ENCODE peak calls at places on chromosomes 2 and 18, in eight cellular contexts. One of them, this sample, is unnamed.
A peak's percentile ranks its signal among the peaks of the same experiment; 100 is the strongest.

GRCh38 chr2:31138037-31138962 is at the start of gene GALNT14:
- DNase-seq in heart right ventricle: peak; percentile 59
- DNase-seq in occipital lobe: peak; percentile 62
- DNase-seq in activated CD8-positive, alpha-beta memory T cell treated with anti-CD3 and anti-CD28 coated beads for 48 hours: peak; percentile 23
- DNase-seq in H7: peak; percentile 95
- DNase-seq in AG04450: no peak
- DNase-seq in T-helper 2 cell: no peak
- DNase-seq in cardiac muscle cell: peak; percentile 75
- DNase-seq in this sample: peak; percentile 72

GRCh38 chr18:36179562-36180334 is 7.5 kb upstream of the MOCOS start:
- DNase-seq in heart right ventricle: peak; percentile 71
- DNase-seq in occipital lobe: no peak
- DNase-seq in activated CD8-positive, alpha-beta memory T cell treated with anti-CD3 and anti-CD28 coated beads for 48 hours: no peak
- DNase-seq in H7: no peak
- DNase-seq in AG04450: peak; percentile 78
- DNase-seq in T-helper 2 cell: no peak
- DNase-seq in cardiac muscle cell: no peak
- DNase-seq in this sample: no peak

GRCh38 chr2:10028988-10029874 is 14.1 kb upstream of the KLF11 start:
- DNase-seq in heart right ventricle: peak; percentile 73
- DNase-seq in occipital lobe: no peak
- DNase-seq in activated CD8-positive, alpha-beta memory T cell treated with anti-CD3 and anti-CD28 coated beads for 48 hours: no peak
- DNase-seq in H7: peak; percentile 82
- DNase-seq in AG04450: no peak
- DNase-seq in T-helper 2 cell: peak; percentile 50
- DNase-seq in cardiac muscle cell: peak; percentile 55
- DNase-seq in this sample: peak; percentile 50

GRCh38 chr2:235740821-235741220 is 247.0 kb downstream of the AGAP1 start:
- DNase-seq in heart right ventricle: no peak
- DNase-seq in occipital lobe: no peak
- DNase-seq in activated CD8-positive, alpha-beta memory T cell treated with anti-CD3 and anti-CD28 coated beads for 48 hours: no peak
- DNase-seq in H7: peak; percentile 85
- DNase-seq in AG04450: no peak
- DNase-seq in T-helper 2 cell: no peak
- DNase-seq in cardiac muscle cell: no peak
- DNase-seq in this sample: no peak

GRCh38 chr18:8610442-8610801 is 1.2 kb downstream of the RAB12 start:
- DNase-seq in heart right ventricle: no peak
- DNase-seq in occipital lobe: no peak
- DNase-seq in activated CD8-positive, alpha-beta memory T cell treated with anti-CD3 and anti-CD28 coated beads for 48 hours: no peak
- DNase-seq in H7: no peak
- DNase-seq in AG04450: no peak
- DNase-seq in T-helper 2 cell: no peak
- DNase-seq in cardiac muscle cell: no peak
- DNase-seq in this sample: no peak

GRCh38 chr2:237486334-237486818 is 675 bp upstream of the MLPH start:
- DNase-seq in heart right ventricle: no peak
- DNase-seq in occipital lobe: no peak
- DNase-seq in activated CD8-positive, alpha-beta memory T cell treated with anti-CD3 and anti-CD28 coated beads for 48 hours: no peak
- DNase-seq in H7: peak; percentile 73
- DNase-seq in AG04450: no peak
- DNase-seq in T-helper 2 cell: no peak
- DNase-seq in cardiac muscle cell: no peak
- DNase-seq in this sample: no peak

GRCh38 chr18:13703899-13704298 is 22.5 kb downstream of the FAM210A start:
- DNase-seq in heart right ventricle: no peak
- DNase-seq in occipital lobe: no peak
- DNase-seq in activated CD8-positive, alpha-beta memory T cell treated with anti-CD3 and anti-CD28 coated beads for 48 hours: no peak
- DNase-seq in H7: no peak
- DNase-seq in AG04450: no peak
- DNase-seq in T-helper 2 cell: no peak
- DNase-seq in cardiac muscle cell: no peak
- DNase-seq in this sample: peak; percentile 17

GRCh38 chr2:28895189-28895893 is 874 bp downstream of the WDR43 start:
- DNase-seq in heart right ventricle: no peak
- DNase-seq in occipital lobe: no peak
- DNase-seq in activated CD8-positive, alpha-beta memory T cell treated with anti-CD3 and anti-CD28 coated beads for 48 hours: peak; percentile 33
- DNase-seq in H7: peak; percentile 23
- DNase-seq in AG04450: no peak
- DNase-seq in T-helper 2 cell: peak; percentile 8
- DNase-seq in cardiac muscle cell: peak; percentile 13
- DNase-seq in this sample: peak; percentile 63

GRCh38 chr2:176172007-176172747 is 15.1 kb downstream of the HOXD3 start:
- DNase-seq in heart right ventricle: no peak
- DNase-seq in occipital lobe: no peak
- DNase-seq in activated CD8-positive, alpha-beta memory T cell treated with anti-CD3 and anti-CD28 coated beads for 48 hours: no peak
- DNase-seq in H7: peak; percentile 66
- DNase-seq in AG04450: no peak
- DNase-seq in T-helper 2 cell: no peak
- DNase-seq in cardiac muscle cell: no peak
- DNase-seq in this sample: no peak

GRCh38 chr2:199462167-199462976 is 4.6 kb upstream of the SATB2 start:
- DNase-seq in heart right ventricle: no peak
- DNase-seq in occipital lobe: no peak
- DNase-seq in activated CD8-positive, alpha-beta memory T cell treated with anti-CD3 and anti-CD28 coated beads for 48 hours: no peak
- DNase-seq in H7: peak; percentile 84
- DNase-seq in AG04450: no peak
- DNase-seq in T-helper 2 cell: no peak
- DNase-seq in cardiac muscle cell: no peak
- DNase-seq in this sample: no peak

GRCh38 chr2:236061899-236062298 is 106.3 kb downstream of the GBX2 start:
- DNase-seq in heart right ventricle: no peak
- DNase-seq in occipital lobe: no peak
- DNase-seq in activated CD8-positive, alpha-beta memory T cell treated with anti-CD3 and anti-CD28 coated beads for 48 hours: no peak
- DNase-seq in H7: peak; percentile 75
- DNase-seq in AG04450: no peak
- DNase-seq in T-helper 2 cell: no peak
- DNase-seq in cardiac muscle cell: no peak
- DNase-seq in this sample: no peak

GRCh38 chr2:32246911-32247310 is 17.8 kb downstream of the NLRC4 start:
- DNase-seq in heart right ventricle: no peak
- DNase-seq in occipital lobe: no peak
- DNase-seq in activated CD8-positive, alpha-beta memory T cell treated with anti-CD3 and anti-CD28 coated beads for 48 hours: no peak
- DNase-seq in H7: no peak
- DNase-seq in AG04450: no peak
- DNase-seq in T-helper 2 cell: no peak
- DNase-seq in cardiac muscle cell: no peak
- DNase-seq in this sample: no peak

GRCh38 chr18:54958711-54959625 is at the start of gene CCDC68:
- DNase-seq in heart right ventricle: peak; percentile 67
- DNase-seq in occipital lobe: no peak
- DNase-seq in activated CD8-positive, alpha-beta memory T cell treated with anti-CD3 and anti-CD28 coated beads for 48 hours: no peak
- DNase-seq in H7: peak; percentile 69
- DNase-seq in AG04450: no peak
- DNase-seq in T-helper 2 cell: no peak
- DNase-seq in cardiac muscle cell: peak; percentile 76
- DNase-seq in this sample: no peak

GRCh38 chr18:71831039-71831438 is 713.1 kb downstream of the CBLN2 start:
- DNase-seq in heart right ventricle: no peak
- DNase-seq in occipital lobe: no peak
- DNase-seq in activated CD8-positive, alpha-beta memory T cell treated with anti-CD3 and anti-CD28 coated beads for 48 hours: no peak
- DNase-seq in H7: no peak
- DNase-seq in AG04450: peak; percentile 24
- DNase-seq in T-helper 2 cell: no peak
- DNase-seq in cardiac muscle cell: no peak
- DNase-seq in this sample: no peak

GRCh38 chr2:85288244-85288725 is 39.5 kb downstream of the TGOLN2 start:
- DNase-seq in heart right ventricle: no peak
- DNase-seq in occipital lobe: no peak
- DNase-seq in activated CD8-positive, alpha-beta memory T cell treated with anti-CD3 and anti-CD28 coated beads for 48 hours: no peak
- DNase-seq in H7: peak; percentile 63
- DNase-seq in AG04450: no peak
- DNase-seq in T-helper 2 cell: no peak
- DNase-seq in cardiac muscle cell: no peak
- DNase-seq in this sample: no peak

GRCh38 chr2:28054916-28055315 is 164.4 kb downstream of the BABAM2 start:
- DNase-seq in heart right ventricle: no peak
- DNase-seq in occipital lobe: no peak
- DNase-seq in activated CD8-positive, alpha-beta memory T cell treated with anti-CD3 and anti-CD28 coated beads for 48 hours: no peak
- DNase-seq in H7: no peak
- DNase-seq in AG04450: no peak
- DNase-seq in T-helper 2 cell: no peak
- DNase-seq in cardiac muscle cell: no peak
- DNase-seq in this sample: no peak

GRCh38 chr2:55618025-55618648 is 715 bp upstream of the PPP4R3B start:
- DNase-seq in heart right ventricle: no peak
- DNase-seq in occipital lobe: no peak
- DNase-seq in activated CD8-positive, alpha-beta memory T cell treated with anti-CD3 and anti-CD28 coated beads for 48 hours: no peak
- DNase-seq in H7: peak; percentile 16
- DNase-seq in AG04450: no peak
- DNase-seq in T-helper 2 cell: no peak
- DNase-seq in cardiac muscle cell: peak; percentile 26
- DNase-seq in this sample: no peak

GRCh38 chr18:42196651-42197050 is 241.6 kb downstream of the PIK3C3 start:
- DNase-seq in heart right ventricle: no peak
- DNase-seq in occipital lobe: no peak
- DNase-seq in activated CD8-positive, alpha-beta memory T cell treated with anti-CD3 and anti-CD28 coated beads for 48 hours: no peak
- DNase-seq in H7: no peak
- DNase-seq in AG04450: no peak
- DNase-seq in T-helper 2 cell: no peak
- DNase-seq in cardiac muscle cell: no peak
- DNase-seq in this sample: no peak

GRCh38 chr2:109264595-109265328 is 135.8 kb downstream of the SH3RF3 start:
- DNase-seq in heart right ventricle: no peak
- DNase-seq in occipital lobe: peak; percentile 56
- DNase-seq in activated CD8-positive, alpha-beta memory T cell treated with anti-CD3 and anti-CD28 coated beads for 48 hours: no peak
- DNase-seq in H7: no peak
- DNase-seq in AG04450: peak; percentile 43
- DNase-seq in T-helper 2 cell: no peak
- DNase-seq in cardiac muscle cell: no peak
- DNase-seq in this sample: no peak

GRCh38 chr2:32780961-32781360 is 153.1 kb downstream of the TTC27 start:
- DNase-seq in heart right ventricle: no peak
- DNase-seq in occipital lobe: no peak
- DNase-seq in activated CD8-positive, alpha-beta memory T cell treated with anti-CD3 and anti-CD28 coated beads for 48 hours: no peak
- DNase-seq in H7: no peak
- DNase-seq in AG04450: no peak
- DNase-seq in T-helper 2 cell: no peak
- DNase-seq in cardiac muscle cell: no peak
- DNase-seq in this sample: no peak

GRCh38 chr18:74261053-74261452 is 30.7 kb downstream of the CYB5A start:
- DNase-seq in heart right ventricle: no peak
- DNase-seq in occipital lobe: no peak
- DNase-seq in activated CD8-positive, alpha-beta memory T cell treated with anti-CD3 and anti-CD28 coated beads for 48 hours: no peak
- DNase-seq in H7: no peak
- DNase-seq in AG04450: no peak
- DNase-seq in T-helper 2 cell: no peak
- DNase-seq in cardiac muscle cell: no peak
- DNase-seq in this sample: no peak

GRCh38 chr2:46257476-46257875 is 39.7 kb upstream of the EPAS1 start:
- DNase-seq in heart right ventricle: no peak
- DNase-seq in occipital lobe: no peak
- DNase-seq in activated CD8-positive, alpha-beta memory T cell treated with anti-CD3 and anti-CD28 coated beads for 48 hours: no peak
- DNase-seq in H7: no peak
- DNase-seq in AG04450: peak; percentile 38
- DNase-seq in T-helper 2 cell: no peak
- DNase-seq in cardiac muscle cell: no peak
- DNase-seq in this sample: no peak

GRCh38 chr18:652131-652530 is 5.3 kb upstream of the TYMS start:
- DNase-seq in heart right ventricle: no peak
- DNase-seq in occipital lobe: no peak
- DNase-seq in activated CD8-positive, alpha-beta memory T cell treated with anti-CD3 and anti-CD28 coated beads for 48 hours: no peak
- DNase-seq in H7: no peak
- DNase-seq in AG04450: no peak
- DNase-seq in T-helper 2 cell: no peak
- DNase-seq in cardiac muscle cell: no peak
- DNase-seq in this sample: no peak

GRCh38 chr18:76621782-76622495 is 126.9 kb upstream of the ZNF516 start:
- DNase-seq in heart right ventricle: no peak
- DNase-seq in occipital lobe: no peak
- DNase-seq in activated CD8-positive, alpha-beta memory T cell treated with anti-CD3 and anti-CD28 coated beads for 48 hours: no peak
- DNase-seq in H7: no peak
- DNase-seq in AG04450: no peak
- DNase-seq in T-helper 2 cell: no peak
- DNase-seq in cardiac muscle cell: no peak
- DNase-seq in this sample: no peak

GRCh38 chr2:235614900-235615712 is 121.3 kb downstream of the AGAP1 start:
- DNase-seq in heart right ventricle: peak; percentile 62
- DNase-seq in occipital lobe: peak; percentile 84
- DNase-seq in activated CD8-positive, alpha-beta memory T cell treated with anti-CD3 and anti-CD28 coated beads for 48 hours: no peak
- DNase-seq in H7: no peak
- DNase-seq in AG04450: peak; percentile 61
- DNase-seq in T-helper 2 cell: no peak
- DNase-seq in cardiac muscle cell: no peak
- DNase-seq in this sample: no peak

GRCh38 chr18:38619129-38619528 is 1053.5 kb upstream of the CELF4 start:
- DNase-seq in heart right ventricle: no peak
- DNase-seq in occipital lobe: no peak
- DNase-seq in activated CD8-positive, alpha-beta memory T cell treated with anti-CD3 and anti-CD28 coated beads for 48 hours: no peak
- DNase-seq in H7: no peak
- DNase-seq in AG04450: no peak
- DNase-seq in T-helper 2 cell: no peak
- DNase-seq in cardiac muscle cell: no peak
- DNase-seq in this sample: no peak

GRCh38 chr2:9379372-9379725 is 44.0 kb downstream of the ITGB1BP1 start:
- DNase-seq in heart right ventricle: no peak
- DNase-seq in occipital lobe: no peak
- DNase-seq in activated CD8-positive, alpha-beta memory T cell treated with anti-CD3 and anti-CD28 coated beads for 48 hours: no peak
- DNase-seq in H7: no peak
- DNase-seq in AG04450: no peak
- DNase-seq in T-helper 2 cell: no peak
- DNase-seq in cardiac muscle cell: no peak
- DNase-seq in this sample: no peak

GRCh38 chr2:10932345-10933151 is 20.8 kb downstream of the KCNF1 start:
- DNase-seq in heart right ventricle: no peak
- DNase-seq in occipital lobe: no peak
- DNase-seq in activated CD8-positive, alpha-beta memory T cell treated with anti-CD3 and anti-CD28 coated beads for 48 hours: no peak
- DNase-seq in H7: no peak
- DNase-seq in AG04450: no peak
- DNase-seq in T-helper 2 cell: no peak
- DNase-seq in cardiac muscle cell: no peak
- DNase-seq in this sample: no peak

GRCh38 chr2:30641765-30642341 is 165.4 kb downstream of the CAPN13 start:
- DNase-seq in heart right ventricle: no peak
- DNase-seq in occipital lobe: no peak
- DNase-seq in activated CD8-positive, alpha-beta memory T cell treated with anti-CD3 and anti-CD28 coated beads for 48 hours: no peak
- DNase-seq in H7: no peak
- DNase-seq in AG04450: no peak
- DNase-seq in T-helper 2 cell: no peak
- DNase-seq in cardiac muscle cell: no peak
- DNase-seq in this sample: no peak

GRCh38 chr18:34709631-34710429 is at the start of gene DTNA:
- DNase-seq in heart right ventricle: no peak
- DNase-seq in occipital lobe: no peak
- DNase-seq in activated CD8-positive, alpha-beta memory T cell treated with anti-CD3 and anti-CD28 coated beads for 48 hours: no peak
- DNase-seq in H7: no peak
- DNase-seq in AG04450: peak; percentile 83
- DNase-seq in T-helper 2 cell: no peak
- DNase-seq in cardiac muscle cell: peak; percentile 32
- DNase-seq in this sample: no peak

GRCh38 chr2:20577495-20578235 is 73.2 kb downstream of the HS1BP3 start:
- DNase-seq in heart right ventricle: peak; percentile 14
- DNase-seq in occipital lobe: no peak
- DNase-seq in activated CD8-positive, alpha-beta memory T cell treated with anti-CD3 and anti-CD28 coated beads for 48 hours: no peak
- DNase-seq in H7: no peak
- DNase-seq in AG04450: no peak
- DNase-seq in T-helper 2 cell: no peak
- DNase-seq in cardiac muscle cell: no peak
- DNase-seq in this sample: no peak

GRCh38 chr2:176413786-176414185 is 144.5 kb downstream of the MTX2 start:
- DNase-seq in heart right ventricle: no peak
- DNase-seq in occipital lobe: no peak
- DNase-seq in activated CD8-positive, alpha-beta memory T cell treated with anti-CD3 and anti-CD28 coated beads for 48 hours: no peak
- DNase-seq in H7: no peak
- DNase-seq in AG04450: no peak
- DNase-seq in T-helper 2 cell: no peak
- DNase-seq in cardiac muscle cell: no peak
- DNase-seq in this sample: no peak

GRCh38 chr2:237196866-237197618 is 111.4 kb downstream of the COPS8 start:
- DNase-seq in heart right ventricle: no peak
- DNase-seq in occipital lobe: no peak
- DNase-seq in activated CD8-positive, alpha-beta memory T cell treated with anti-CD3 and anti-CD28 coated beads for 48 hours: no peak
- DNase-seq in H7: no peak
- DNase-seq in AG04450: peak; percentile 91
- DNase-seq in T-helper 2 cell: no peak
- DNase-seq in cardiac muscle cell: no peak
- DNase-seq in this sample: no peak

GRCh38 chr2:5035134-5035533 is 657.0 kb upstream of the SOX11 start:
- DNase-seq in heart right ventricle: no peak
- DNase-seq in occipital lobe: no peak
- DNase-seq in activated CD8-positive, alpha-beta memory T cell treated with anti-CD3 and anti-CD28 coated beads for 48 hours: no peak
- DNase-seq in H7: no peak
- DNase-seq in AG04450: no peak
- DNase-seq in T-helper 2 cell: no peak
- DNase-seq in cardiac muscle cell: no peak
- DNase-seq in this sample: no peak